ENCODE peak calls at places on chromosomes 2 and 18, in nine cellular contexts. F, T, G, X, D, A, N, K and P are unnamed samples.

GRCh38 chr2:202187570-202187969 is 50.8 kb downstream of the SUMO1 start:
- DNase-seq in F (no peak), T (no peak), G (no peak), X (peak; percentile 73), D (no peak), A (peak; percentile 60), N (no peak), K (peak; percentile 33), P (no peak)

GRCh38 chr2:180240774-180241173 is 233.7 kb upstream of the CWC22 start:
- DNase-seq in F (no peak), T (no peak), G (no peak), X (peak; percentile 21), D (no peak), A (peak; percentile 10), N (no peak), K (peak; percentile 35), P (no peak)

GRCh38 chr2:176934131-176934530 is 278.5 kb upstream of the HNRNPA3 start:
- DNase-seq in F (no peak), T (no peak), G (no peak), X (no peak), D (no peak), A (no peak), N (no peak), K (no peak), P (no peak)

GRCh38 chr18:44602380-44602779 is 78.3 kb upstream of the SETBP1 start:
- DNase-seq in F (no peak), T (no peak), G (no peak), X (no peak), D (no peak), A (no peak), N (no peak), K (no peak), P (no peak)

GRCh38 chr2:6866239-6866745 is 585 bp upstream of the CMPK2 start:
- DNase-seq in F (peak; percentile 22), T (no peak), G (peak; percentile 48), X (peak; percentile 54), D (no peak), A (peak; percentile 27), N (peak; percentile 42), K (peak; percentile 84), P (no peak)

GRCh38 chr2:240647503-240648154 is 22.3 kb downstream of the GPR35 start:
- DNase-seq in F (no peak), T (no peak), G (peak; percentile 9), X (no peak), D (no peak), A (no peak), N (no peak), K (no peak), P (peak; percentile 16)

GRCh38 chr2:172053486-172053885 is 31.8 kb upstream of the DLX1 start:
- DNase-seq in F (no peak), T (no peak), G (no peak), X (no peak), D (no peak), A (no peak), N (no peak), K (peak; percentile 31), P (no peak)

GRCh38 chr2:169091761-169092523 is 22.6 kb downstream of the DHRS9 start:
- DNase-seq in F (no peak), T (no peak), G (no peak), X (peak; percentile 65), D (no peak), A (peak; percentile 28), N (peak; percentile 83), K (no peak), P (no peak)

GRCh38 chr18:10752407-10752806 is 226.6 kb downstream of the NAPG start:
- DNase-seq in F (no peak), T (no peak), G (no peak), X (no peak), D (no peak), A (no peak), N (no peak), K (no peak), P (no peak)

GRCh38 chr2:172811027-172811426 is 75.4 kb downstream of the RAPGEF4 start:
- DNase-seq in F (no peak), T (no peak), G (no peak), X (no peak), D (no peak), A (no peak), N (no peak), K (no peak), P (no peak)

GRCh38 chr2:99862566-99862965 is 279.8 kb downstream of the AFF3 start:
- DNase-seq in F (no peak), T (no peak), G (no peak), X (no peak), D (no peak), A (no peak), N (no peak), K (no peak), P (no peak)

GRCh38 chr2:46540496-46541342 is 61.4 kb downstream of the TMEM247 start:
- DNase-seq in F (no peak), T (no peak), G (no peak), X (peak; percentile 7), D (no peak), A (no peak), N (no peak), K (no peak), P (no peak)

GRCh38 chr2:186917866-186918265 is 68.9 kb upstream of the ZSWIM2 start:
- DNase-seq in F (no peak), T (no peak), G (no peak), X (no peak), D (no peak), A (no peak), N (no peak), K (no peak), P (no peak)

GRCh38 chr2:159963700-159964099 is 98.7 kb downstream of the PLA2R1 start:
- DNase-seq in F (no peak), T (no peak), G (no peak), X (no peak), D (no peak), A (no peak), N (no peak), K (no peak), P (no peak)

GRCh38 chr2:46074501-46074900 is 222.7 kb upstream of the EPAS1 start:
- DNase-seq in F (no peak), T (no peak), G (no peak), X (no peak), D (no peak), A (no peak), N (no peak), K (no peak), P (no peak)

GRCh38 chr2:28648147-28648546 is 103.5 kb upstream of the PPP1CB start:
- DNase-seq in F (no peak), T (no peak), G (no peak), X (no peak), D (no peak), A (no peak), N (no peak), K (no peak), P (no peak)

GRCh38 chr2:170340693-170341068 is 162.7 kb downstream of the MYO3B start:
- DNase-seq in F (no peak), T (no peak), G (no peak), X (no peak), D (no peak), A (no peak), N (no peak), K (no peak), P (no peak)

GRCh38 chr2:181642071-181642470 is 14.8 kb downstream of the CERKL start:
- DNase-seq in F (no peak), T (no peak), G (no peak), X (no peak), D (no peak), A (no peak), N (no peak), K (no peak), P (no peak)

GRCh38 chr2:171626949-171627348 is 60.3 kb upstream of the DYNC1I2 start:
- DNase-seq in F (no peak), T (no peak), G (no peak), X (no peak), D (no peak), A (no peak), N (no peak), K (no peak), P (no peak)

GRCh38 chr2:52934920-52935640 is 832.5 kb upstream of the CHAC2 start:
- DNase-seq in F (no peak), T (no peak), G (no peak), X (no peak), D (no peak), A (no peak), N (no peak), K (no peak), P (no peak)

GRCh38 chr2:173874899-173875247 is 90.3 kb downstream of the SP3 start:
- DNase-seq in F (no peak), T (no peak), G (no peak), X (no peak), D (no peak), A (no peak), N (no peak), K (peak; percentile 64), P (no peak)

GRCh38 chr2:173175222-173175621 is 99.6 kb downstream of the MAP3K20 start:
- DNase-seq in F (no peak), T (no peak), G (no peak), X (no peak), D (no peak), A (no peak), N (no peak), K (no peak), P (no peak)

GRCh38 chr2:100119235-100119634 is 23.2 kb downstream of the AFF3 start:
- DNase-seq in F (no peak), T (no peak), G (no peak), X (no peak), D (no peak), A (no peak), N (no peak), K (no peak), P (no peak)

GRCh38 chr2:174615951-174616436 is 18.4 kb upstream of the WIPF1 start:
- DNase-seq in F (no peak), T (no peak), G (no peak), X (no peak), D (no peak), A (no peak), N (no peak), K (no peak), P (no peak)

GRCh38 chr2:201860541-201861154 is 54.3 kb downstream of the CDK15 start:
- DNase-seq in F (peak; percentile 26), T (peak; percentile 62), G (peak; percentile 75), X (peak; percentile 65), D (no peak), A (peak; percentile 56), N (peak; percentile 35), K (peak; percentile 93), P (peak; percentile 24)

GRCh38 chr2:135030826-135031225 is 16.4 kb downstream of the MAP3K19 start:
- DNase-seq in F (no peak), T (peak; percentile 29), G (no peak), X (no peak), D (no peak), A (no peak), N (no peak), K (peak; percentile 86), P (no peak)

GRCh38 chr2:200350796-200351195 is 44.3 kb downstream of the SPATS2L start:
- DNase-seq in F (no peak), T (no peak), G (no peak), X (no peak), D (no peak), A (no peak), N (no peak), K (no peak), P (no peak)

GRCh38 chr2:85707304-85707703 is 13.1 kb downstream of the GNLY start:
- DNase-seq in F (no peak), T (peak; percentile 66), G (peak; percentile 58), X (peak; percentile 79), D (peak; percentile 30), A (peak; percentile 89), N (peak; percentile 58), K (peak; percentile 87), P (no peak)

GRCh38 chr18:58754544-58755068 is 83.3 kb downstream of the MALT1 start:
- DNase-seq in F (no peak), T (no peak), G (no peak), X (no peak), D (no peak), A (no peak), N (peak; percentile 18), K (no peak), P (no peak)

GRCh38 chr18:50113726-50114125 is 81.2 kb downstream of the MYO5B start:
- DNase-seq in F (no peak), T (no peak), G (no peak), X (no peak), D (no peak), A (no peak), N (no peak), K (peak; percentile 15), P (no peak)

GRCh38 chr2:102018823-102019445 is 27.2 kb downstream of the IL1R2 start:
- DNase-seq in F (no peak), T (no peak), G (no peak), X (no peak), D (no peak), A (no peak), N (no peak), K (no peak), P (no peak)